ENCODE peak calls at places on chromosome 19, in four cellular contexts. L is GM12878, M is SK-N-SH, K is K562. X is an unnamed sample.

GRCh38 chr19:54449701-54450069 is 686 bp downstream of the LENG8 start:
- DNase-seq in L (no peak), M (no peak), K (no peak), X (no peak)

GRCh38 chr19:30074741-30075460 is 132.9 kb downstream of the URI1 start:
- DNase-seq in L (no peak), M (no peak), K (no peak), X (no peak)

GRCh38 chr19:13717194-13717643 is 47.1 kb upstream of the MRI1 start:
- DNase-seq in L (no peak), M (no peak), K (peak; percentile 68), X (no peak)

GRCh38 chr19:913080-913748 is at the start of gene R3HDM4:
- DNase-seq in L (no peak), M (peak; percentile 96), K (peak; percentile 70), X (peak; percentile 64)

GRCh38 chr19:6947745-6948144 is 60.4 kb downstream of the ADGRE1 start:
- DNase-seq in L (peak; percentile 79), M (no peak), K (no peak), X (no peak)

GRCh38 chr19:29467824-29468401 is 57.9 kb upstream of the VSTM2B start:
- DNase-seq in L (no peak), M (peak; percentile 37), K (no peak), X (peak; percentile 44)

GRCh38 chr19:3179739-3180293 is 1.2 kb downstream of the S1PR4 start:
- DNase-seq in L (no peak), M (no peak), K (no peak), X (no peak)

GRCh38 chr19:21626091-21626490 is 120.7 kb downstream of the ZNF429 start:
- DNase-seq in L (no peak), M (no peak), K (no peak), X (no peak)

GRCh38 chr19:56141416-56141992 is 417 bp downstream of the ZNF444 start:
- DNase-seq in L (no peak), M (no peak), K (no peak), X (no peak)

GRCh38 chr19:2034729-2035589 is 16.1 kb downstream of the MKNK2 start:
- DNase-seq in L (no peak), M (peak; percentile 90), K (peak; percentile 92), X (peak; percentile 99)

GRCh38 chr19:29841559-29842367 is 30.0 kb downstream of the CCNE1 start:
- DNase-seq in L (no peak), M (peak; percentile 56), K (no peak), X (no peak)

GRCh38 chr19:13058951-13059660 is 43.6 kb downstream of the LYL1 start:
- DNase-seq in L (no peak), M (no peak), K (no peak), X (no peak)

GRCh38 chr19:53190253-53190652 is 2.9 kb downstream of the ZNF665 start:
- DNase-seq in L (no peak), M (no peak), K (no peak), X (no peak)

GRCh38 chr19:2422951-2423880 is 4.2 kb downstream of the TIMM13 start:
- DNase-seq in L (no peak), M (no peak), K (no peak), X (no peak)

GRCh38 chr19:19460761-19461265 is 54.5 kb downstream of the TSSK6 start:
- DNase-seq in L (no peak), M (peak; percentile 72), K (no peak), X (peak; percentile 49)

GRCh38 chr19:19480688-19481087 is 34.7 kb downstream of the TSSK6 start:
- DNase-seq in L (peak; percentile 39), M (no peak), K (no peak), X (no peak)

GRCh38 chr19:8697671-8698432 is 743 bp downstream of the ACTL9 start:
- DNase-seq in L (no peak), M (peak; percentile 61), K (peak; percentile 33), X (peak; percentile 68)

GRCh38 chr19:55461974-55462628 is 659 bp upstream of the ISOC2 start:
- DNase-seq in L (no peak), M (peak; percentile 73), K (peak; percentile 76), X (no peak)

GRCh38 chr19:47704024-47704423 is 9.2 kb upstream of the EHD2 start:
- DNase-seq in L (no peak), M (no peak), K (no peak), X (no peak)

GRCh38 chr19:16062789-16063188 is 13.5 kb upstream of the TPM4 start:
- DNase-seq in L (no peak), M (peak; percentile 73), K (peak; percentile 72), X (peak; percentile 84)

GRCh38 chr19:13339869-13340268 is 166.4 kb downstream of the CACNA1A start:
- DNase-seq in L (no peak), M (no peak), K (no peak), X (peak; percentile 13)

GRCh38 chr19:23699521-23699860 is 12.5 kb upstream of the ZNF675 start:
- DNase-seq in L (no peak), M (peak; percentile 37), K (no peak), X (peak; percentile 17)

GRCh38 chr19:340620-341385 is 3.8 kb downstream of the MIER2 start:
- DNase-seq in L (no peak), M (no peak), K (no peak), X (no peak)

GRCh38 chr19:16400911-16401675 is 70.7 kb downstream of the EPS15L1 start:
- DNase-seq in L (no peak), M (no peak), K (no peak), X (no peak)

GRCh38 chr19:19385900-19386339 is 19.6 kb upstream of the GATAD2A start:
- DNase-seq in L (no peak), M (no peak), K (no peak), X (peak; percentile 57)

GRCh38 chr19:12872941-12873890 is 8.0 kb downstream of the DNASE2 start:
- DNase-seq in L (no peak), M (peak; percentile 83), K (peak; percentile 84), X (peak; percentile 89)

GRCh38 chr19:6970478-6970877 is 50.8 kb downstream of the MBD3L2B start:
- DNase-seq in L (no peak), M (peak; percentile 8), K (peak; percentile 34), X (no peak)

GRCh38 chr19:7554990-7555864 is 19.7 kb downstream of the PNPLA6 start:
- DNase-seq in L (no peak), M (peak; percentile 91), K (peak; percentile 88), X (peak; percentile 92)

GRCh38 chr19:14449321-14449720 is 16.2 kb downstream of the PKN1 start:
- DNase-seq in L (no peak), M (no peak), K (no peak), X (no peak)

GRCh38 chr19:46081928-46082727 is 41.3 kb upstream of the IGFL4 start:
- DNase-seq in L (peak; percentile 8), M (peak; percentile 63), K (peak; percentile 50), X (no peak)

GRCh38 chr19:43533546-43534304 is 737 bp downstream of the ZNF575 start:
- DNase-seq in L (no peak), M (peak; percentile 97), K (peak; percentile 99), X (peak; percentile 98)

GRCh38 chr19:43532571-43532961 is 422 bp upstream of the ZNF575 start:
- DNase-seq in L (no peak), M (peak; percentile 59), K (no peak), X (peak; percentile 24)

GRCh38 chr19:43534811-43535761 is 2.1 kb downstream of the ZNF575 start:
- DNase-seq in L (no peak), M (peak; percentile 60), K (no peak), X (peak; percentile 92)

GRCh38 chr19:43534305-43534612 is 1.3 kb downstream of the ZNF575 start:
- DNase-seq in L (no peak), M (no peak), K (no peak), X (no peak)

DNA sequence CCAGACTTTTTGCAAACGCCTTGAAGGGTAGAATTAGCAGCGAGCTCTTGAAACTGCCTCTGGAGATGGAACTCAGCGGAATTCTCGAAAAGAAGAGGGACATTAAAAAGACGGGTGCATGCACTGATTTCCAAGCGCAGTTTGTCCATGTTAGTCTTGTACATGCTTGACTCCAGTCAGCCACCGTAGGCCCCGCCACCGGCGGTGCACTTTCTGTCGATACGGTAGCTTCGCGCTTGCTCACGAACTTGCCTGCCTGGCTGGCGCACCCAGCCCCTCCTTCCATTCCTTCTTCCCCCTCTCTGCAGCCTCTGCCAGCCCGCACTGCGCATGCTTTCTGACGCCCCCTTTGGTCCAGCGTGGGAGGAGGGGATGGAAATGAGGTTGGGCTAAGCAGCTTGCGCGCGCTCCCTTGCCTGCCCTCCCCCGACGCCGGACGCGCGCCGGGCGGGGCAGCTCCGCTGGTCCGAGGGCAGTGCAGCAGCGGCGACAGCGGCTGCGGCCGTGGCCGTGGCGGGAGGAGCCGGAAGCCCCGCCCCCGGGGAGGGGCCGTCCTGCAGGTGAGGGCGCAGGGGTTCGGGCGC is at the start of gene ZNF575:
- DNase-seq in L (peak; percentile 91), M (peak; percentile 93), K (peak; percentile 90), X (peak; percentile 96)
- TF ChIP-seq USF1 in L (no peak), M (no peak), K (no peak), X (no peak)

DNA sequence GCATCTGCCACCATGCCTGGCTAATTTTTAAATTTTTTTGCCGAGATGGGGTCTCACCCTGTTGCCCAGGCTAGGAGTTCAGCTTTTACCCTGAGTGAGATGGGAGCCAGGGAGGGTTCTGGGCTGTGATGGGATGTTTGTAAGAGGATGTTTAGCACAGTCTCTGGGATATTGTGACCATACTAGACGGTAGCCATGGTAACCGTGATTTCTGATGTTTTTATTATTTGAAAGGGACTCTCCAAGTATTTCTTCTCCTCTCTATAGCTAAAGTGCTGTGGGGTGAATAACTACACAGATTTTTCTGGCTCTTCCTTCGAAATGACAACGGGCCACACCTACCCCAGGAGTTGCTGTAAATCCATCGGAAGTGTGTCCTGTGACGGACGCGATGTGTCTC is 10.4 kb downstream of the TSPAN16 start:
- DNase-seq in L (no peak), M (no peak), K (no peak), X (no peak)
- TF ChIP-seq USF1 in L (no peak), M (no peak), K (no peak), X (no peak)

GRCh38 chr19:44525721-44526430 is 3.6 kb downstream of the CEACAM20 start:
- DNase-seq in L (no peak), M (no peak), K (no peak), X (no peak)
- TF ChIP-seq USF1 in L (no peak), M (no peak), K (no peak), X (no peak)

GRCh38 chr19:51098366-51099069 is 9.7 kb downstream of the CTU1 start:
- DNase-seq in L (no peak), M (no peak), K (no peak), X (no peak)
- TF ChIP-seq USF1 in L (no peak), M (no peak), K (no peak), X (no peak)

DNA sequence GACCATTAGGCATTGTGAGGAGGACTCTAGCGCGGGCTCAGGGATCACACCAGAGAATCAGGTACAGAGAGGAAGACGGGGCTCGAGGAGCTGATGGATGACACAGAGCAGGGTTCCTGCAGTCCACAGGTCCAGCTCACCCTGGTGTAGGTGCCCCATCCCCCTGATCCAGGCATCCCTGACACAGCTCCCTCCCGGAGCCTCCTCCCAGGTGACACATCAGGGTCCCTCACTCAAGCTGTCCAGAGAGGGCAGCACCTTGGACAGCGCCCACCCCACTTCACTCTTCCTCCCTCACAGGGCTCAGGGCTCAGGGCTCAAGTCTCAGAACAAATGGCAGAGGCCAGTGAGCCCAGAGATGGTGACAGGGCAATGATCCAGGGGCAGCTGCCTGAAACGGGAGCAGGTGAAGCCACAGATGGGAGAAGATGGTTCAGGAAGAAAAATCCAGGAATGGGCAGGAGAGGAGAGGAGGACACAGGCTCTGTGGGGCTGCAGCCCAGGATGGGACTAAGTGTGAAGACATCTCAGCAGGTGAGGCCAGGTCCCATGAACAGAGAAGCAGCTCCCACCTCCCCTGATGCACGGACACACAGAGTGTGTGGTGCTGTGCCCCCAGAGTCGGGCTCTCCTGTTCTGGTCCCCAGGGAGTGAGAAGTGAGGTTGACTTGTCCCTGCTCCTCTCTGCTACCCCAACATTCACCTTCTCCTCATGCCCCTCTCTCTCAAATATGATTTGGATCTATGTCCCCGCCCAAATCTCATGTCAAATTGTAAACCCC is 2.8 kb upstream of the CEACAM5 start:
- DNase-seq in L (no peak), M (no peak), K (peak; percentile 41), X (peak; percentile 77)
- TF ChIP-seq USF1 in L (no peak), M (no peak), K (no peak), X (peak; percentile 51)